ENCODE peak calls at places on chromosomes 16 and 17, in four cellular contexts. W is SK-N-SH, T is GM12878, Q is WTC11. J is an unnamed sample.

GRCh38 chr16:85577899-85578598 is 35.1 kb upstream of the GSE1 start:
- DNase-seq in W (no peak), T (no peak), Q (no peak), J (no peak)

GRCh38 chr17:59830007-59830630 is 62.6 kb downstream of the TUBD1 start:
- DNase-seq in W (no peak), T (no peak), Q (no peak), J (no peak)

GRCh38 chr16:51651061-51651466 is 500.0 kb upstream of the SALL1 start:
- DNase-seq in W (peak; percentile 41), T (no peak), Q (no peak), J (no peak)

GRCh38 chr16:48182979-48183537 is 27.3 kb upstream of the ABCC12 start:
- DNase-seq in W (no peak), T (peak; percentile 61), Q (no peak), J (no peak)

GRCh38 chr16:54647731-54648221 is 282.9 kb upstream of the IRX5 start:
- DNase-seq in W (no peak), T (no peak), Q (no peak), J (no peak)

GRCh38 chr17:69796093-69796492 is 278.9 kb upstream of the KCNJ16 start:
- DNase-seq in W (no peak), T (no peak), Q (no peak), J (no peak)

GRCh38 chr17:44209786-44210341 is 9.6 kb downstream of the UBTF start:
- DNase-seq in W (no peak), T (no peak), Q (no peak), J (no peak)

GRCh38 chr17:72119963-72120877 is 600 bp upstream of the SOX9 start:
- DNase-seq in W (peak; percentile 79), T (no peak), Q (peak; percentile 46), J (no peak)

GRCh38 chr17:12789075-12789975 is at the start of gene ARHGAP44:
- DNase-seq in W (peak; percentile 82), T (no peak), Q (peak; percentile 85), J (peak; percentile 38)

GRCh38 chr17:41665566-41666335 is 22.9 kb upstream of the EIF1 start:
- DNase-seq in W (peak; percentile 96), T (peak; percentile 67), Q (peak; percentile 90), J (peak; percentile 96)

GRCh38 chr16:30944352-30944751 is 4.5 kb upstream of the ORAI3 start:
- DNase-seq in W (no peak), T (no peak), Q (no peak), J (no peak)

GRCh38 chr17:57665128-57665527 is 80.0 kb downstream of the CCDC182 start:
- DNase-seq in W (peak; percentile 68), T (no peak), Q (no peak), J (no peak)

GRCh38 chr17:62186841-62187240 is 121.8 kb upstream of the MED13 start:
- DNase-seq in W (no peak), T (no peak), Q (no peak), J (no peak)

DNA sequence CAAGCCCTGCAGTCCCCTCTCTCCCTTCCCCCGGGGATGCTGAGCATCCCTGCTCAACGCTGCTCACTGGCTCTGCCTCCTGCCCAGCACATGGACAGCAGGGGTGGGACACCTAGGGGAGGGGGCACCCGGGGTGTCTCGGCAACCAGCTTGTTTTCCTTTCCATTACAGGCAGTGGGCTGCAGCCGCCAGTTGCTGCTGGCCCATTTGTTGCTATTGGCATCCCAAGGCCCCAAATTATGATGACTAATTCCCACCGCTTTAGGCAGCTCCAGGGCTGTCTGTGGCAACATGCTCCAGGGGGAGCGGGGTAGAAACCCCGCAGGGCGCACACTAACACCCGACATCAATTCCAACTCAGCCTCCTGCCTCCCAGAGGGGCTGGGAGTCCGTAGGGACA is 4.9 kb downstream of the SDK2 start:
- DNase-seq in W (peak; percentile 58), T (no peak), Q (no peak), J (no peak)
- TF ChIP-seq USF1 in W (no peak), T (no peak), Q (no peak), J (no peak)

GRCh38 chr17:36148559-36149295 is 27.7 kb downstream of the TBC1D3B start:
- DNase-seq in W (peak; percentile 77), T (peak; percentile 57), Q (peak; percentile 66), J (peak; percentile 85)
- TF ChIP-seq USF1 in W (no peak), T (no peak), Q (no peak), J (no peak)

DNA sequence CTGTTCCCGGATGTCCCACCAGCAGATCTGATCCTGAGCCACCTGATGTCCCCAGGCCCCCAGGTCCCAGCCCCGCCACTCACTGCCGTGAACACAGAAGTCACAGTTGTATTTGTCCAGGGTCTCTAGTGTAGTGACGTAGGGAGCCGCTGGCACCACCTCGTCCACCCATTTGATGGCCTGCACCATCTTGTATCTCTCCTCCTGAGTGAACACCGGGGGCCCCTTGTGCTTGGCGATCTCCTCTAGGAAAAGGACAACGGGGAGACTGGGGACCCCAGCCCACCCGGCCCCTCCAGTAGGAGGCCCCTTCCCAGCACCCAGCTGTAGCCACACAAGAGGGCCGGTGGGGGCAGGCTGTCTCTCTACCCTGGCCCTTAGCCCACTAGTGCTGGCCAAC is 2.4 kb downstream of the PCYT2 start:
- DNase-seq in W (no peak), T (no peak), Q (no peak), J (no peak)
- TF ChIP-seq USF1 in W (no peak), T (no peak), Q (no peak), J (no peak)

GRCh38 chr17:80245566-80246265 is 14.9 kb upstream of the RNF213 start:
- DNase-seq in W (peak; percentile 26), T (no peak), Q (no peak), J (no peak)
- TF ChIP-seq USF1 in W (no peak), T (no peak), Q (no peak), J (no peak)

J was measured in K562.